ENCODE peak calls at places on chromosome 14, in eight cellular contexts. M is upper lobe of right lung, J is AG10803, Q is progenitor cell of endocrine pancreas, T is astrocyte of the spinal cord, P is Peyer's patch, H is HCT116, V is GM12865. N is an unnamed sample.
A peak's percentile ranks its signal among the peaks of the same experiment; 100 is the strongest.

GRCh38 chr14:95507174-95507573 is 9.3 kb downstream of the SYNE3 start:
- DNase-seq in Q (no peak), T (peak; percentile 90), V (no peak), J (peak; percentile 96), P (no peak), M (no peak), H (no peak), N (no peak)

GRCh38 chr14:34181308-34181707 is 230.4 kb upstream of the EGLN3 start:
- DNase-seq in T (no peak), H (no peak), J (no peak), M (no peak), Q (no peak), P (no peak), V (no peak), N (no peak)

GRCh38 chr14:41668346-41668745 is 61.7 kb downstream of the LRFN5 start:
- DNase-seq in H (no peak), Q (no peak), T (peak; percentile 37), P (no peak), M (no peak), J (peak; percentile 7), V (no peak), N (no peak)

GRCh38 chr14:105854600-105855245 is 328.3 kb downstream of the TMEM121 start:
- DNase-seq in P (peak; percentile 15), M (no peak), H (no peak), Q (no peak), V (no peak), J (no peak), T (no peak), N (no peak)

GRCh38 chr14:94173471-94173884 is 644 bp upstream of the PPP4R4 start:
- DNase-seq in J (no peak), H (no peak), T (no peak), P (no peak), Q (no peak), V (no peak), M (peak; percentile 74), N (peak; percentile 34)

GRCh38 chr14:45201908-45202307 is 51.1 kb downstream of the MIS18BP1 start:
- DNase-seq in J (peak; percentile 13), Q (no peak), T (peak; percentile 16), H (no peak), P (no peak), V (peak; percentile 47), M (no peak), N (peak; percentile 29)

GRCh38 chr14:103898204-103898603 is 30.1 kb upstream of the TDRD9 start:
- DNase-seq in J (no peak), P (no peak), H (no peak), T (no peak), Q (no peak), V (no peak), M (no peak), N (no peak)

GRCh38 chr14:61889914-61890351 is 127.7 kb downstream of the SNAPC1 start:
- DNase-seq in J (no peak), V (peak; percentile 82), M (no peak), T (no peak), H (no peak), Q (no peak), P (peak; percentile 28), N (peak; percentile 31)

GRCh38 chr14:103529383-103530365 is 678 bp downstream of the TRMT61A start:
- DNase-seq in T (no peak), V (no peak), P (no peak), Q (no peak), J (no peak), M (no peak), H (no peak), N (no peak)

GRCh38 chr14:32190713-32191112 is 11.1 kb upstream of the RNU6-7 start:
- DNase-seq in Q (no peak), T (no peak), P (no peak), V (no peak), M (no peak), H (no peak), J (peak; percentile 39), N (no peak)

GRCh38 chr14:96997269-96997668 is 200.1 kb downstream of the VRK1 start:
- DNase-seq in Q (no peak), P (no peak), J (no peak), M (no peak), H (no peak), T (no peak), V (no peak), N (no peak)

GRCh38 chr14:98819132-98819866 is 452.7 kb downstream of the BCL11B start:
- DNase-seq in J (no peak), V (no peak), M (no peak), H (no peak), Q (peak; percentile 33), P (no peak), T (no peak), N (no peak)

GRCh38 chr14:34875031-34875922 is at the start of gene BAZ1A:
- DNase-seq in V (peak; percentile 83), J (peak; percentile 87), H (peak; percentile 72), T (peak; percentile 91), M (peak; percentile 82), Q (peak; percentile 56), P (peak; percentile 50), N (peak; percentile 40)

GRCh38 chr14:34324363-34324795 is 137.7 kb downstream of the SPTSSA start:
- DNase-seq in T (peak; percentile 50), M (no peak), P (no peak), V (peak; percentile 53), J (peak; percentile 28), H (peak; percentile 27), Q (peak; percentile 14), N (peak; percentile 16)

GRCh38 chr14:105474478-105475268 is at the start of gene CRIP2:
- DNase-seq in T (peak; percentile 26), Q (peak; percentile 53), H (no peak), J (peak; percentile 33), M (no peak), V (no peak), P (no peak), N (peak; percentile 27)

GRCh38 chr14:57205953-57206352 is 62.8 kb downstream of the EXOC5 start:
- DNase-seq in M (no peak), Q (no peak), V (no peak), P (no peak), H (no peak), J (no peak), T (no peak), N (no peak)

DNA sequence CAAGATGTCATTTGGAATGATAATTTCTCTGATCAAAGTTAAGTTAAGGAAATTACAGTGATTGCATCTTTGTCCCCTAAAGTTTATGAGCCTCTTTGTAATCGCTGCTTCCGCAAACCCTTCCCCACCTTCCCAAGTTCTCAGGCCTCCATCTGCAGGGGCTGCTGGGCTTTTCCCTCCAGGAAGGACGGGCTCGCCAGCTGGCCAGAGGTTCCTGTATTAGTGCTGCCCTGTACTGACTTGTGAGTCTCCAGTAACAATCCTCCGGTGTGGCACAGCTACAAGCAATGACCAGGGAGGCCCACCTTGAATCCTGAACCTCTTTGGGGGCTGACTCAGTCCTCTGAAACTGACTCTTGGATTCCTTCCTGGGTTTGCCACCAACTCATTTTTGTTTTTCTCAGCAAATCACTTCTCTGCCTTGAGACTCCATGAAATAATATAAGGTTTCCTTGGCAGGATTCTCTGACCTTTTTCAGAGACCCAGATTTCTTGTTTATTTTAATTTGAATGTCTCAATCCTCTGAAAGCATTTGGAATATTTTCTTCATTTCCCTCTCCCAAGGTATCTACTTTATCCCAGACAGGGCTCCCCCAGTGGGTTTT is 398.7 kb downstream of the ZFP36L1 start:
- DNase-seq in Q (no peak), J (no peak), H (no peak), M (no peak), P (no peak), T (peak; percentile 28), V (no peak), N (no peak)
- TF ChIP-seq CTCF in Q (no peak), J (no peak), H (no peak), M (no peak), P (no peak), T (no peak), V (no peak), N (no peak)

GRCh38 chr14:50007123-50007903 is 109.1 kb downstream of the VCPKMT start:
- DNase-seq in M (no peak), P (no peak), T (no peak), Q (no peak), V (no peak), H (no peak), J (no peak), N (no peak)
- TF ChIP-seq CTCF in M (no peak), P (peak; percentile 21), T (no peak), Q (no peak), V (no peak), H (peak; percentile 33), J (no peak), N (no peak)

DNA sequence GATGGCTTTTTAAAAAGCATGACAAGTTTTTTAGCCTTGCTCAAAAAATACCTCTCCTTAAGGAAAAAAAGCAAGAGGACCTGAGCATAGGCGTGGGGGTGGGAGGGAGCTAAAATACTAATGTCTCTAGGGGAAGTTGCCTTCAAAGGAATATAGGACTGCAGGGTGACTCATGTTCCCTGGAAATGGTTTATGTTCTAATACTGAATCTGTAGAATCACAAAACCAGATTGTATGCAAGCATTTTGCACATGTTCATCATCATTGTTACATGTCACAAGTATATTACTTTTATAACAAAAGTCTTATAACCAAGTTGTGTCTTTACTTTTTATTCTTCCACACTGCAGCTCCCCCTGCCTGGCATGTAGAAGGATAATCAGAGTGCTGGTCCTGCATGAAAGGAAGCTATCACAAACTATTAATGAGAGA is 36.6 kb downstream of the GPR135 start:
- DNase-seq in H (no peak), M (no peak), J (peak; percentile 55), Q (no peak), T (peak; percentile 81), V (no peak), P (no peak), N (peak; percentile 16)
- TF ChIP-seq CTCF in H (no peak), M (peak; percentile 22), J (peak; percentile 50), Q (no peak), T (peak; percentile 53), V (no peak), P (peak; percentile 18), N (no peak)

GRCh38 chr14:85415015-85415712 is 114.8 kb upstream of the FLRT2 start:
- DNase-seq in P (no peak), Q (no peak), T (peak; percentile 94), J (peak; percentile 92), V (no peak), H (no peak), M (no peak), N (no peak)
- TF ChIP-seq CTCF in P (no peak), Q (peak; percentile 26), T (peak; percentile 62), J (peak; percentile 61), V (no peak), H (no peak), M (peak; percentile 16), N (no peak)

GRCh38 chr14:36863271-36863670 is 201.6 kb downstream of the PAX9 start:
- DNase-seq in V (no peak), T (no peak), Q (no peak), H (no peak), J (no peak), M (no peak), P (no peak), N (no peak)
- TF ChIP-seq CTCF in V (no peak), T (no peak), Q (no peak), H (peak; percentile 23), J (peak; percentile 17), M (no peak), P (no peak), N (no peak)

GRCh38 chr14:73746540-73747385 is 32.6 kb upstream of the PNMA1 start:
- DNase-seq in H (no peak), M (no peak), T (no peak), P (no peak), Q (no peak), V (no peak), J (no peak), N (no peak)
- TF ChIP-seq CTCF in H (no peak), M (peak; percentile 20), T (peak; percentile 44), P (peak; percentile 11), Q (no peak), V (peak; percentile 20), J (peak; percentile 42), N (no peak)

N was measured in activated CD8-positive, alpha-beta T cell treated with anti-CD3 and anti-CD28 coated beads for 36 hours.